ENCODE peak calls at places on chromosomes 13 and 19, in four cellular contexts. D is activated B cell treated with CpG ODN at 0.5 μM for 24 hours, X is sigmoid colon, I is neural progenitor cell. A is an unnamed sample.
A peak's percentile ranks its signal among the peaks of the same experiment; 100 is the strongest.

GRCh38 chr13:98279473-98280175 is 102.6 kb upstream of the RNF113B start:
- DNase-seq in D (no peak), X (no peak), I (no peak), A (no peak)

GRCh38 chr13:39410089-39410901 is 192.7 kb downstream of the LHFPL6 start:
- DNase-seq in D (no peak), X (no peak), I (no peak), A (no peak)

GRCh38 chr13:76982051-76982450 is 9.8 kb upstream of the CLN5 start:
- DNase-seq in D (no peak), X (no peak), I (no peak), A (no peak)

GRCh38 chr13:48410199-48410598 is 2.7 kb downstream of the LPAR6 start:
- DNase-seq in D (no peak), X (no peak), I (no peak), A (no peak)

GRCh38 chr13:26619321-26619720 is 61.8 kb downstream of the WASF3 start:
- DNase-seq in D (no peak), X (no peak), I (no peak), A (no peak)

GRCh38 chr13:32316476-32316875 is 1.2 kb downstream of the BRCA2 start:
- DNase-seq in D (no peak), X (no peak), I (no peak), A (no peak)

GRCh38 chr13:96141032-96141431 is 51.1 kb downstream of the HS6ST3 start:
- DNase-seq in D (no peak), X (no peak), I (peak; percentile 67), A (no peak)

GRCh38 chr19:58386166-58386575 is 898 bp upstream of the RPS5 start:
- DNase-seq in D (no peak), X (no peak), I (no peak), A (no peak)

GRCh38 chr13:99984463-99985242 is 3.1 kb downstream of the ZIC2 start:
- DNase-seq in D (no peak), X (no peak), I (peak; percentile 65), A (no peak)

GRCh38 chr19:2629491-2630351 is 72.8 kb downstream of the GNG7 start:
- DNase-seq in D (peak; percentile 14), X (peak; percentile 45), I (no peak), A (no peak)

GRCh38 chr19:34667349-34668076 is 9.4 kb downstream of the SCGB2B2 start:
- DNase-seq in D (no peak), X (no peak), I (no peak), A (no peak)

GRCh38 chr13:68232351-68233130 is 1002.4 kb upstream of the PCDH9 start:
- DNase-seq in D (no peak), X (no peak), I (peak; percentile 30), A (no peak)

GRCh38 chr19:37361994-37362393 is 8.9 kb upstream of the ZNF527 start:
- DNase-seq in D (no peak), X (no peak), I (no peak), A (no peak)

GRCh38 chr19:37362733-37363132 is 8.2 kb upstream of the ZNF527 start:
- DNase-seq in D (no peak), X (no peak), I (peak; percentile 48), A (no peak)
- TF ChIP-seq CTCF in D (no peak), X (no peak), I (peak; percentile 26), A (peak; percentile 14)

GRCh38 chr13:94550030-94550738 is 45.8 kb downstream of the TGDS start:
- DNase-seq in D (no peak), X (no peak), I (no peak), A (no peak)

GRCh38 chr13:94546071-94546839 is 49.7 kb downstream of the TGDS start:
- DNase-seq in D (no peak), X (no peak), I (peak; percentile 30), A (no peak)

GRCh38 chr13:94549241-94550029 is 46.5 kb downstream of the TGDS start:
- DNase-seq in D (peak; percentile 86), X (peak; percentile 95), I (peak; percentile 96), A (peak; percentile 59)

GRCh38 chr13:94552095-94552494 is 43.9 kb downstream of the TGDS start:
- DNase-seq in D (no peak), X (no peak), I (no peak), A (no peak)

GRCh38 chr13:94548382-94549240 is 47.3 kb downstream of the TGDS start:
- DNase-seq in D (no peak), X (peak; percentile 78), I (peak; percentile 82), A (no peak)
- TF ChIP-seq CTCF in D (no peak), X (no peak), I (peak; percentile 41), A (no peak)

GRCh38 chr19:51305479-51305878 is 6.0 kb upstream of the IGLON5 start:
- DNase-seq in D (no peak), X (no peak), I (no peak), A (no peak)

GRCh38 chr19:51295382-51296126 is 15.9 kb upstream of the IGLON5 start:
- DNase-seq in D (no peak), X (no peak), I (peak; percentile 30), A (no peak)

GRCh38 chr19:51297406-51297805 is 14.0 kb upstream of the IGLON5 start:
- DNase-seq in D (no peak), X (no peak), I (no peak), A (no peak)

GRCh38 chr19:51296331-51297093 is 14.9 kb upstream of the IGLON5 start:
- DNase-seq in D (no peak), X (no peak), I (peak; percentile 33), A (no peak)

GRCh38 chr19:51301266-51301665 is 10.2 kb upstream of the IGLON5 start:
- DNase-seq in D (no peak), X (no peak), I (no peak), A (no peak)
- TF ChIP-seq CTCF in D (no peak), X (no peak), I (no peak), A (no peak)

DNA sequence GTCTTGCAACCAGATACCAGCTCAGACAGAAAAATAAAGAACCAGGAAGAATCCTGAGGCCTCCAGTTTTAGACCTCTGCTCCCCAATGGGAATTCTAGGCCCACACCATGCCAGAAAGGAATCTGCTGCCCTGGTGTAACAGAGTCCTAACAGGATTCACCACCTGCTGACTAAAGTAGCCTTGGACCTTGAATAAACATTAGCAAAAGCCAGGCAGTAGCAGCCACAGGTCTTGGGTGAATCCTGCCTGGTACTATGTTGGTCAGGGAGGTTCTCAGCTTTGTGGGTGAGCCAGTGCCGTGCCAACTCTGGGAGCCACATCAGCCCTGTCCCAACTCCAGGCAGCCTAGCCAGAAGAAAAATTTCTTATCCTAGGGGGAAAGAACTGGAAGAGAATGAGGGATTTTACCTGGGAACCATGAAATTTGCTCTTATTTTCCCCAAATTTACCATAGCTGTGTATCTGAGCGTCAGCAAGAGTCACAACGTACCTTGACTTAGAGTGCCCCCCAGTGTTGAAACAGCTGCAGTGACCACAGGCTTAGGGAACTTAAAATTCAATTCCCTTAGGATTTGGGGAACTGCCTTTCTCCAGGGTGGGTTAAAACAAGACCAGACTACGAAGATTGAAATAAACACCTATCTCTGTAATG is 1895.6 kb upstream of the PRR20A start:
- DNase-seq in D (no peak), X (no peak), I (peak; percentile 70), A (no peak)
- TF ChIP-seq CTCF in D (no peak), X (no peak), I (peak; percentile 73), A (peak; percentile 4)

DNA sequence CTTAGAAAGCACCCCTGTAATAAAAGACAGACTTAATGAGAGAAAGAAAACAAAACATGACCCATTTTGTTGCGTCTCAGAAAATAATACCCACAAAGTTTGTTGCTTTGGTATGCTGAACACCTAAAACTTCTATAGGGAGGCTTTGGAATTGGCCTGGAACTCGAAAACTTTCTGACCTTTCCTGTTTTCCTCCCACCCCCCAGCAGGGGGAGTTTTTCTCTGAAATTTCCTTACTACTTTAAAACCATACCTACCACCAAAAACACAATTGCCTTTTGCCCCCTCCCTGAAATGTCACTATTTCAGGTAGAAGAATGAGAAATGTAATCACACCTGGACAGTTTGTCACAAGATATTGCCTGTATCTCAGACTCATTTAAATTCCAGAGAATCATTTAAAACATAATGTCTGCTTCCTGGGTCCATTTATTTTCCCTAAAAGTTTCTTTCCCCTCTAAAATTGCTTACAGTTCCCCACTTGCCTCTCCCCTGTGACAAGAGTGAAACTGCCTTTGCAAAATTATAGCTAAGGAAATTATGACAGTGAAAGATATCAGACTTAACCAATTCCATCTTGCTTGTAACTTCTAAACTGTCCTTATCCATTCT is 2700.2 kb downstream of the PCDH9 start:
- DNase-seq in D (no peak), X (no peak), I (peak; percentile 20), A (no peak)
- TF ChIP-seq CTCF in D (no peak), X (no peak), I (peak; percentile 71), A (peak; percentile 44)

DNA sequence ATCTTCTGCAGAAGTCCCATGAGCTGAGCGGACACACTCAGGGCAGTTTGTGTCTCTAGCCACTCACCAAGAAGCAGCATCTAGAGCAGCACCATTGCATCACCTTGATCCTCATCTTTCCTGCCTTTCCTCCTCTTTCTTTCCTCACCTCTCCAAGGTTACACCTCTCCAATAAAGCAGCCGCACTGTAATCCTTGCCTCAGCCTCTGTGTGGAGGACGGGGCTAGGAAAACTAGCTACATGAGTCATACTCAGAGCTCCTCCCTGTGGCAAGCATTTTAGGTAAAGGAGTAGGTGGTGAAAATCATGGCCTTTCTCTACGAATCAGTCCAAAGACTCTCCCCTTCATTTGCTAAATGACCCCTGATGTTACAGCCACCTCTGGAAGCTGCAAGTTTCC is 108.8 kb downstream of the DNAJC15 start:
- DNase-seq in D (no peak), X (no peak), I (peak; percentile 74), A (no peak)
- TF ChIP-seq CTCF in D (no peak), X (no peak), I (peak; percentile 63), A (peak; percentile 39)

GRCh38 chr13:28551498-28551895 is 56.6 kb upstream of the FLT1 start:
- DNase-seq in D (no peak), X (no peak), I (no peak), A (no peak)

GRCh38 chr13:28548468-28548867 is 53.5 kb upstream of the FLT1 start:
- DNase-seq in D (no peak), X (no peak), I (no peak), A (no peak)

GRCh38 chr13:28545583-28546333 is 50.8 kb upstream of the FLT1 start:
- DNase-seq in D (no peak), X (no peak), I (no peak), A (no peak)

GRCh38 chr13:28550721-28551497 is 56.0 kb upstream of the FLT1 start:
- DNase-seq in D (no peak), X (no peak), I (no peak), A (no peak)

DNA sequence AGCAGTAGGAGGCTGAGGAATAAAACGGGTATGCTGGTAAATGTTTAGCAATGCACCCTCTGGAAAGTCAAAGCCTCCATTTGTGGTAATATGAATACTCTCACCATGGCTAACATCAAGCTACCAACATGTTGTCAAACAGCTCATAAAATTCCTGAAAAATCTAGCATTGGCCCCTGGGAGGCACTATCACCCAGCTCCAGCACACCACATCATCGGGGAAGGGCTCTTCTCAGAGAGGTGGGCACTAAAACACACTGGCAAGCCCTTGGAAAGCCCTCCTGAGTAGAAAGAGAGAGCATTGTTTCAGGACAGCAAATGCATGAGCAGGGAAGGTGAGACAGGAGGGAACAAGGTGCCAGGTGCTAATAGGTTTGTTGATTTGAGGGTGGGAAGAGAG is 53.9 kb upstream of the FLT1 start:
- DNase-seq in D (no peak), X (no peak), I (peak; percentile 31), A (no peak)
- TF ChIP-seq CTCF in D (no peak), X (no peak), I (peak; percentile 45), A (no peak)

A was measured in D721Med.